ENCODE peak calls at places on chromosomes 13 and 19, in seven cellular contexts. T is stomach, D is AG09319, Q is AG09309, F is Calu3, V is GM12878, G is BJ. K is an unnamed sample.

GRCh38 chr13:110944121-110944967 is 29.5 kb upstream of the ANKRD10 start:
- DNase-seq in Q (peak), D (no peak), G (no peak), F (peak), T (peak), V (no peak), K (peak)

GRCh38 chr13:51838235-51838846 is 6.6 kb downstream of the TMEM272 start:
- DNase-seq in Q (peak), F (no peak), G (no peak), T (no peak), V (no peak), D (no peak), K (no peak)

GRCh38 chr13:97028441-97029299 is 34.4 kb upstream of the OXGR1 start:
- DNase-seq in Q (no peak), F (peak), T (peak), G (no peak), V (no peak), D (no peak), K (peak)

GRCh38 chr19:18833849-18834643 is 2.3 kb downstream of the UPF1 start:
- DNase-seq in V (no peak), G (no peak), D (no peak), F (peak), Q (no peak), T (no peak), K (no peak)

GRCh38 chr13:44504146-44504545 is 72.0 kb downstream of the TSC22D1 start:
- DNase-seq in D (no peak), Q (no peak), G (no peak), V (no peak), T (no peak), F (no peak), K (no peak)

GRCh38 chr19:18831524-18832330 is at the start of gene UPF1:
- DNase-seq in G (peak), F (peak), T (peak), V (no peak), D (peak), Q (no peak), K (peak)

GRCh38 chr13:44045179-44045562 is 165.5 kb downstream of the LACC1 start:
- DNase-seq in D (no peak), F (no peak), G (no peak), V (no peak), Q (no peak), T (no peak), K (no peak)

GRCh38 chr13:104984296-104984818 is 1551.1 kb downstream of the EFNB2 start:
- DNase-seq in Q (no peak), V (peak), T (peak), G (no peak), D (no peak), F (no peak), K (no peak)

GRCh38 chr13:31638577-31638976 is 100.7 kb upstream of the RXFP2 start:
- DNase-seq in D (no peak), Q (peak), V (no peak), G (peak), T (no peak), F (no peak), K (no peak)

GRCh38 chr13:99740261-99740979 is 231.1 kb downstream of the ZIC5 start:
- DNase-seq in T (no peak), Q (no peak), D (no peak), G (no peak), V (no peak), F (no peak), K (no peak)

GRCh38 chr13:31044658-31045620 is 112.5 kb downstream of the TEX26 start:
- DNase-seq in T (no peak), F (peak), G (no peak), Q (no peak), V (peak), D (no peak), K (no peak)

GRCh38 chr13:102117175-102117830 is 284.5 kb downstream of the FGF14 start:
- DNase-seq in G (no peak), V (no peak), T (no peak), Q (no peak), F (peak), D (no peak), K (no peak)

GRCh38 chr19:8004723-8005513 is 523 bp downstream of the ELAVL1 start:
- DNase-seq in G (no peak), D (no peak), Q (no peak), F (no peak), V (no peak), T (no peak), K (peak)

GRCh38 chr13:69683921-69684663 is 423.5 kb upstream of the ATXN8OS start:
- DNase-seq in D (no peak), Q (no peak), T (no peak), F (no peak), V (no peak), G (no peak), K (no peak)

GRCh38 chr19:6761053-6761676 is 6.1 kb downstream of the SH2D3A start:
- DNase-seq in G (no peak), D (no peak), T (no peak), F (no peak), Q (no peak), V (no peak), K (no peak)

GRCh38 chr13:106617561-106617960 is 49.6 kb upstream of the ARGLU1 start:
- DNase-seq in Q (no peak), F (no peak), T (no peak), D (no peak), V (no peak), G (no peak), K (no peak)

GRCh38 chr19:37114001-37114400 is 35.8 kb downstream of the ZNF420 start:
- DNase-seq in G (no peak), T (no peak), V (no peak), F (no peak), Q (no peak), D (no peak), K (no peak)

GRCh38 chr13:42071667-42072419 is 23.4 kb downstream of the DGKH start:
- DNase-seq in V (no peak), D (no peak), T (no peak), G (no peak), Q (no peak), F (no peak), K (no peak)

GRCh38 chr19:19464339-19465098 is 50.8 kb downstream of the TSSK6 start:
- DNase-seq in V (no peak), Q (no peak), T (peak), F (no peak), D (no peak), G (no peak), K (no peak)

GRCh38 chr13:28031220-28031903 is 42.9 kb upstream of the URAD start:
- DNase-seq in Q (no peak), V (no peak), F (no peak), D (no peak), T (no peak), G (no peak), K (no peak)

GRCh38 chr13:23868521-23868920 is 20.7 kb downstream of the MIPEP start:
- DNase-seq in F (peak), D (no peak), T (no peak), Q (peak), V (no peak), G (no peak), K (no peak)

GRCh38 chr13:48233097-48233885 is at the start of gene ITM2B:
- DNase-seq in G (no peak), D (no peak), V (no peak), F (peak), T (peak), Q (no peak), K (peak)

GRCh38 chr13:78194904-78195639 is 276.4 kb upstream of the EDNRB start:
- DNase-seq in V (no peak), T (no peak), F (no peak), G (peak), D (no peak), Q (no peak), K (no peak)

GRCh38 chr19:3175761-3176714 is 2.5 kb upstream of the S1PR4 start:
- DNase-seq in G (peak), V (peak), D (peak), Q (peak), F (peak), T (peak), K (no peak)

GRCh38 chr19:55116232-55117062 is 990 bp downstream of the PPP1R12C start:
- DNase-seq in V (no peak), Q (no peak), F (peak), T (peak), D (no peak), G (no peak), K (no peak)

GRCh38 chr19:2282062-2282861 is at the start of gene PEAK3:
- DNase-seq in Q (no peak), D (no peak), G (no peak), V (no peak), F (no peak), T (peak), K (peak)

GRCh38 chr13:34308725-34309124 is 490.8 kb downstream of the RFC3 start:
- DNase-seq in Q (peak), V (no peak), T (no peak), G (peak), D (peak), F (no peak), K (no peak)

GRCh38 chr13:98504371-98504963 is 72.4 kb downstream of the STK24 start:
- DNase-seq in G (no peak), V (peak), D (no peak), T (no peak), Q (no peak), F (no peak), K (no peak)

GRCh38 chr19:48154003-48154402 is 16.1 kb downstream of the LIG1 start:
- DNase-seq in Q (no peak), G (no peak), T (no peak), F (no peak), V (no peak), D (no peak), K (no peak)

GRCh38 chr19:48152552-48152951 is 17.6 kb downstream of the LIG1 start:
- DNase-seq in G (no peak), T (peak), V (no peak), Q (peak), F (peak), D (peak), K (peak)

GRCh38 chr19:48158210-48158790 is 11.8 kb downstream of the LIG1 start:
- DNase-seq in F (no peak), D (no peak), G (no peak), V (no peak), T (no peak), Q (no peak), K (no peak)
- TF ChIP-seq CTCF in F (no peak), D (no peak), G (no peak), V (no peak), T (no peak), Q (no peak), K (no peak)

GRCh38 chr19:30696514-30696913 is 324.3 kb downstream of the ZNF536 start:
- DNase-seq in F (no peak), G (no peak), Q (no peak), V (no peak), D (no peak), T (no peak), K (peak)
- TF ChIP-seq CTCF in F (no peak), G (peak), Q (peak), V (peak), D (peak), T (no peak), K (peak)

GRCh38 chr19:318509-318774 is 26.2 kb downstream of the MIER2 start:
- DNase-seq in Q (no peak), G (no peak), T (no peak), V (no peak), F (no peak), D (no peak), K (no peak)

GRCh38 chr19:315811-316210 is 24.6 kb upstream of the PLPP2 start:
- DNase-seq in D (no peak), F (no peak), V (no peak), G (no peak), T (no peak), Q (no peak), K (no peak)

GRCh38 chr19:313169-313987 is 22.2 kb upstream of the PLPP2 start:
- DNase-seq in Q (no peak), G (no peak), T (peak), V (no peak), D (no peak), F (no peak), K (no peak)

GRCh38 chr19:313988-314815 is 23.0 kb upstream of the PLPP2 start:
- DNase-seq in D (no peak), F (no peak), Q (no peak), G (no peak), V (no peak), T (peak), K (no peak)

GRCh38 chr19:317710-318508 is 26.7 kb downstream of the MIER2 start:
- DNase-seq in V (no peak), Q (no peak), D (no peak), F (no peak), T (peak), G (no peak), K (no peak)
- TF ChIP-seq CTCF in V (no peak), Q (no peak), D (no peak), F (no peak), T (no peak), G (no peak), K (peak)

DNA sequence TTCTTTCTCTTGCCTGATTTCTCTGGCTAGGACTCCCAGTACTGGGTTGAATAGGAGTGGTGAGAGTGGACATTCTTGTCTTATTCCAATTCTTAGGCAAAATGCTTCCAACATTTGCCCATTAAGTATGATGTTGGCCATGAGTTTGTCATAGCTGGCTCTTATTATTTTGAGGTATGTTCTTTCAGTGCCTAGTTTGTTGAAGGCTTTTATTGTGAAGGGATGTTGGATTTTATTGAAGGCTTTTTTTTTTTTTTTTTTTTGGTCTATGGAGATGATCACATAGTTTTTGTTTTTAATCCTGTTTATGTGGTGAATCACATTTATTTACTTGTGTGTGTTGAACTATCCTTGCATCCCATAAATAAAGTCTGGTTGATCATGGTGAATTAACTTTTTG is 19.8 kb downstream of the NHLRC3 start:
- DNase-seq in V (no peak), D (no peak), G (no peak), T (no peak), F (no peak), Q (no peak), K (no peak)
- TF ChIP-seq CTCF in V (no peak), D (no peak), G (no peak), T (no peak), F (no peak), Q (no peak), K (no peak)

DNA sequence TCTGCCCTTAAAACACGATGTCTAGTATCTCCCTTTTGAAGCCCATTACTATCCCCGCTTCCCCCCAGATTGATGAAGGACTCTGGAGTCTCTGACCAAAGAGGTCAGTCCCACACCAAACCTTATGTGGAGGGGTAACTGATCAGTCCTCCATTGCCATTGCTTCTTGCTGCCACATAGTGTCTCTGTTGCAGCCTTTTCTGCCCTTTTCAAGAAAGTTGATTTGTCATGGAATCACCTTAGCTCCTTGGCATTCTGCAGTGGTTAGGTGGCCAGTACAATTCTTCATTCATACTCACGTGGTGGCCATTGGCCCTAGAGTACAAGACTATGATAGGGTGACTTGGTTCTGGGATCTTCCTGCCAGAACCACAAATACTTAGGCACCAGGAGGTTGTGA is 8.4 kb upstream of the HTR2A start:
- DNase-seq in Q (no peak), G (no peak), T (no peak), V (no peak), D (no peak), F (no peak), K (no peak)
- TF ChIP-seq CTCF in Q (peak), G (peak), T (no peak), V (peak), D (peak), F (no peak), K (no peak)

GRCh38 chr13:73060251-73061160 is 1.7 kb downstream of the KLF5 start:
- DNase-seq in D (peak), V (no peak), F (no peak), T (no peak), G (no peak), Q (peak), K (no peak)

GRCh38 chr13:73058741-73059459 is at the start of gene KLF5:
- DNase-seq in D (peak), F (peak), T (peak), V (peak), G (peak), Q (peak), K (peak)

GRCh38 chr13:73061478-73062275 is 2.9 kb downstream of the KLF5 start:
- DNase-seq in T (no peak), Q (no peak), D (no peak), V (no peak), F (no peak), G (no peak), K (no peak)

GRCh38 chr13:73058432-73058740 is 419 bp upstream of the KLF5 start:
- DNase-seq in F (no peak), T (no peak), V (no peak), G (no peak), Q (no peak), D (no peak), K (no peak)

DNA sequence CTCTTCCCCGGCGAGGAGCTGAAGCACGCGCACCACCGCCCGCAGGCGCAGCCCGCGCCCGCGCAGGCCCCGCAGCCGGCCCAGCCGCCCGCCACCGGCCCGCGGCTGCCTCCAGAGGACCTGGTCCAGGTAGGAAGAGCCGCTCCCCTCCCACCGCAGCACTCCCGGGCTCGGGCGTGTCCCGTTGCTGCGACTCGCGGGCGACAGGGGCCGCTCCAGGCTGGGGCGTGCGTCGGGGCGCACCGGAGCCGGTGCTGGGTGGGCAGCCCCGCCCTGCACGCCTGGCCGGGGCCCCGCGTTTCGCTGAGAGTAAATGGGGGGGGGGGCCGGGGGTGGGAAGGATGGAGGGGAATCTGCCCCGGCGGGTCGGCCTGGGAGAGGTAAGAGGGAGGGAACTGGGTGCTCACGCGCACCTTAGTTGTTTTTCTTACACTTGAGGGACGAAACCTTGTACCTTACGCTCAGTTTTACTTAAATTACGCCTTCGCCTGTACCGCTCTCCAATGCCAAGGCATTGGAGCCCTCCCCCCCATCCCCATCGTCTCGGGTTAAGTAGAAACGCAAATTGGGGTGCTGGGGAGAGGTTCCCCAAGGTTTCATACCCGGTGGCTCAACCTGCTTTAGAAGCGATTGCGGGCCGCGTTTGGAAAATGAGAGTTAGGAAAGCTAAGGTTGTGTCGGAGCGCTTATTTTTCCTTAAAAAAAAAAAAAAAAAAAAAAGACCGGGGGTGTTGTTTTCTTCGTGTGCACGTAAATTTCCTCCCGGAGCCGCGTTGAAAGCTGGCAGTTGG is 850 bp downstream of the KLF5 start:
- DNase-seq in F (no peak), D (no peak), V (no peak), Q (no peak), T (peak), G (no peak), K (peak)
- TF ChIP-seq CTCF in F (no peak), D (peak), V (peak), Q (peak), T (no peak), G (no peak), K (no peak)

GRCh38 chr19:38685666-38686529 is 38.4 kb downstream of the ACTN4 start:
- DNase-seq in T (no peak), F (peak), G (no peak), Q (no peak), V (no peak), D (no peak), K (peak)
- TF ChIP-seq CTCF in T (no peak), F (peak), G (peak), Q (peak), V (no peak), D (peak), K (peak)

GRCh38 chr13:109123971-109124370 is 494.6 kb downstream of the MYO16 start:
- DNase-seq in D (no peak), V (no peak), T (no peak), F (no peak), G (no peak), Q (no peak), K (no peak)

GRCh38 chr13:109130093-109130835 is 500.9 kb downstream of the MYO16 start:
- DNase-seq in F (no peak), V (no peak), D (no peak), G (no peak), Q (no peak), T (no peak), K (no peak)

GRCh38 chr13:109131698-109132257 is 502.4 kb downstream of the MYO16 start:
- DNase-seq in Q (peak), V (peak), D (no peak), F (no peak), G (no peak), T (no peak), K (no peak)

GRCh38 chr13:109121826-109122225 is 492.4 kb downstream of the MYO16 start:
- DNase-seq in F (no peak), V (no peak), G (no peak), D (no peak), Q (no peak), T (no peak), K (no peak)

GRCh38 chr13:109126973-109127615 is 497.7 kb downstream of the MYO16 start:
- DNase-seq in D (no peak), F (no peak), T (no peak), G (no peak), Q (no peak), V (no peak), K (no peak)
- TF ChIP-seq CTCF in D (no peak), F (no peak), T (no peak), G (no peak), Q (no peak), V (no peak), K (no peak)

GRCh38 chr13:39415403-39415802 is 187.6 kb downstream of the LHFPL6 start:
- DNase-seq in F (peak), T (no peak), G (no peak), Q (no peak), V (no peak), D (no peak), K (peak)

GRCh38 chr13:39417643-39418042 is 185.3 kb downstream of the LHFPL6 start:
- DNase-seq in V (no peak), T (no peak), Q (no peak), D (no peak), G (no peak), F (peak), K (no peak)

GRCh38 chr13:39419068-39419467 is 183.9 kb downstream of the LHFPL6 start:
- DNase-seq in V (no peak), D (no peak), F (no peak), T (no peak), Q (no peak), G (no peak), K (no peak)

GRCh38 chr13:39418424-39418823 is 184.6 kb downstream of the LHFPL6 start:
- DNase-seq in T (no peak), Q (no peak), V (no peak), G (no peak), F (no peak), D (no peak), K (no peak)

DNA sequence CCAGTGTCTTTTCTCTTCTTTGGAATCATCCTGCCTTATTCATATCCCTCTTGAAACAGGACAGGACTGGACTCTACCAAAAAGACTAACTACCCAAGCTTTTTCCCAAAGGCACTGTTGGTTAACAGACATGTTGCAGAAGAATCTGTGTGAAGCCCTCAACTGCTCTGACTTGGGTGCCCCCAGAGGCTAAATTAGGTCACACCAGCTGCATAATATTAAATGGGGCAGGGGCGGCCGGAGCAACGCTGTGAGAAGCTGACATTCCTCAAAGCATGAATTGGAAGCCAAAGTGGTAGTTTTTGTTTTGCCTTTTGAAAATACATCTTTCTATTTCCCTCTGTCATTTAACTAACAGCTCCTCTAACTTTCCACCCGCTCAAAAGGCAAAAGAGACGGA is 185.9 kb downstream of the LHFPL6 start:
- DNase-seq in F (no peak), D (no peak), Q (no peak), V (no peak), T (no peak), G (no peak), K (peak)
- TF ChIP-seq CTCF in F (no peak), D (no peak), Q (peak), V (no peak), T (no peak), G (peak), K (peak)